ENCODE peak calls at places on chromosomes 5 and 9, in nine cellular contexts. One of them, this sample, is unnamed.

GRCh38 chr5:148820778-148821395 is 5.5 kb upstream of the ADRB2 start:
- DNase-seq in body of pancreas: peak
- DNase-seq in A549: peak
- DNase-seq in adrenal gland: no peak
- DNase-seq in tibial nerve: no peak
- DNase-seq in transverse colon: no peak
- DNase-seq in sigmoid colon: no peak
- DNase-seq in endothelial cell of umbilical vein: peak
- DNase-seq in IMR-90: peak
- DNase-seq in this sample: no peak

GRCh38 chr9:16515879-16516289 is 354.6 kb downstream of the BNC2 start:
- DNase-seq in tibial nerve: no peak
- DNase-seq in body of pancreas: no peak
- DNase-seq in endothelial cell of umbilical vein: peak
- DNase-seq in IMR-90: peak
- DNase-seq in adrenal gland: no peak
- DNase-seq in sigmoid colon: no peak
- DNase-seq in transverse colon: no peak
- DNase-seq in A549: peak
- DNase-seq in this sample: no peak

GRCh38 chr9:84862786-84863185 is 193.3 kb downstream of the NTRK2 start:
- DNase-seq in transverse colon: no peak
- DNase-seq in sigmoid colon: no peak
- DNase-seq in tibial nerve: no peak
- DNase-seq in IMR-90: no peak
- DNase-seq in adrenal gland: no peak
- DNase-seq in endothelial cell of umbilical vein: peak
- DNase-seq in A549: peak
- DNase-seq in body of pancreas: no peak
- DNase-seq in this sample: no peak

GRCh38 chr9:135283621-135284020 is 196.0 kb upstream of the PPP1R26 start:
- DNase-seq in body of pancreas: no peak
- DNase-seq in sigmoid colon: no peak
- DNase-seq in transverse colon: no peak
- DNase-seq in adrenal gland: no peak
- DNase-seq in endothelial cell of umbilical vein: no peak
- DNase-seq in tibial nerve: no peak
- DNase-seq in IMR-90: no peak
- DNase-seq in A549: no peak
- DNase-seq in this sample: no peak

GRCh38 chr9:129276486-129277260 is 98.6 kb upstream of the IER5L start:
- DNase-seq in A549: no peak
- DNase-seq in sigmoid colon: peak
- DNase-seq in body of pancreas: no peak
- DNase-seq in adrenal gland: peak
- DNase-seq in endothelial cell of umbilical vein: no peak
- DNase-seq in IMR-90: no peak
- DNase-seq in transverse colon: no peak
- DNase-seq in tibial nerve: no peak
- DNase-seq in this sample: peak

GRCh38 chr5:45521067-45521466 is 175.1 kb downstream of the HCN1 start:
- DNase-seq in endothelial cell of umbilical vein: peak
- DNase-seq in IMR-90: peak
- DNase-seq in body of pancreas: peak
- DNase-seq in A549: peak
- DNase-seq in adrenal gland: peak
- DNase-seq in sigmoid colon: no peak
- DNase-seq in transverse colon: peak
- DNase-seq in tibial nerve: no peak
- DNase-seq in this sample: no peak

GRCh38 chr5:9198399-9198798 is 347.5 kb downstream of the SEMA5A start:
- DNase-seq in tibial nerve: no peak
- DNase-seq in adrenal gland: no peak
- DNase-seq in IMR-90: peak
- DNase-seq in A549: no peak
- DNase-seq in endothelial cell of umbilical vein: no peak
- DNase-seq in body of pancreas: no peak
- DNase-seq in transverse colon: no peak
- DNase-seq in sigmoid colon: no peak
- DNase-seq in this sample: no peak

GRCh38 chr9:70802206-70802605 is 319.2 kb downstream of the TRPM3 start:
- DNase-seq in adrenal gland: no peak
- DNase-seq in sigmoid colon: no peak
- DNase-seq in A549: no peak
- DNase-seq in IMR-90: no peak
- DNase-seq in body of pancreas: no peak
- DNase-seq in endothelial cell of umbilical vein: no peak
- DNase-seq in tibial nerve: no peak
- DNase-seq in transverse colon: no peak
- DNase-seq in this sample: no peak

GRCh38 chr5:112420111-112420864 is 1.2 kb upstream of the EPB41L4A start:
- DNase-seq in body of pancreas: peak
- DNase-seq in adrenal gland: peak
- DNase-seq in A549: peak
- DNase-seq in transverse colon: peak
- DNase-seq in IMR-90: peak
- DNase-seq in endothelial cell of umbilical vein: peak
- DNase-seq in sigmoid colon: peak
- DNase-seq in tibial nerve: peak
- DNase-seq in this sample: peak

GRCh38 chr5:138354387-138354786 is 1.9 kb downstream of the KDM3B start:
- DNase-seq in adrenal gland: no peak
- DNase-seq in sigmoid colon: no peak
- DNase-seq in body of pancreas: no peak
- DNase-seq in transverse colon: no peak
- DNase-seq in tibial nerve: no peak
- DNase-seq in endothelial cell of umbilical vein: no peak
- DNase-seq in IMR-90: no peak
- DNase-seq in A549: no peak
- DNase-seq in this sample: no peak

GRCh38 chr5:58842851-58843250 is 260.0 kb downstream of the RAB3C start:
- DNase-seq in IMR-90: peak
- DNase-seq in adrenal gland: no peak
- DNase-seq in tibial nerve: no peak
- DNase-seq in body of pancreas: no peak
- DNase-seq in A549: peak
- DNase-seq in endothelial cell of umbilical vein: no peak
- DNase-seq in transverse colon: no peak
- DNase-seq in sigmoid colon: no peak
- DNase-seq in this sample: no peak

GRCh38 chr9:135076876-135077430 is 10.5 kb upstream of the OLFM1 start:
- DNase-seq in transverse colon: no peak
- DNase-seq in body of pancreas: no peak
- DNase-seq in tibial nerve: no peak
- DNase-seq in IMR-90: no peak
- DNase-seq in A549: no peak
- DNase-seq in endothelial cell of umbilical vein: no peak
- DNase-seq in sigmoid colon: peak
- DNase-seq in adrenal gland: no peak
- DNase-seq in this sample: peak

GRCh38 chr5:128649183-128649582 is 111.1 kb upstream of the FBN2 start:
- DNase-seq in tibial nerve: no peak
- DNase-seq in sigmoid colon: no peak
- DNase-seq in IMR-90: peak
- DNase-seq in endothelial cell of umbilical vein: peak
- DNase-seq in transverse colon: no peak
- DNase-seq in body of pancreas: no peak
- DNase-seq in A549: no peak
- DNase-seq in adrenal gland: no peak
- DNase-seq in this sample: no peak

GRCh38 chr5:52864884-52865283 is 77.2 kb downstream of the ITGA1 start:
- DNase-seq in IMR-90: peak
- DNase-seq in A549: peak
- DNase-seq in tibial nerve: no peak
- DNase-seq in body of pancreas: no peak
- DNase-seq in adrenal gland: no peak
- DNase-seq in endothelial cell of umbilical vein: no peak
- DNase-seq in sigmoid colon: no peak
- DNase-seq in transverse colon: no peak
- DNase-seq in this sample: no peak

GRCh38 chr5:1796371-1797108 is 3.1 kb downstream of the MRPL36 start:
- DNase-seq in sigmoid colon: peak
- DNase-seq in tibial nerve: no peak
- DNase-seq in IMR-90: no peak
- DNase-seq in body of pancreas: no peak
- DNase-seq in adrenal gland: no peak
- DNase-seq in transverse colon: no peak
- DNase-seq in endothelial cell of umbilical vein: no peak
- DNase-seq in A549: no peak
- DNase-seq in this sample: no peak

GRCh38 chr5:143056331-143056689 is 286.1 kb downstream of the ARHGAP26 start:
- DNase-seq in endothelial cell of umbilical vein: no peak
- DNase-seq in IMR-90: peak
- DNase-seq in A549: no peak
- DNase-seq in transverse colon: no peak
- DNase-seq in sigmoid colon: no peak
- DNase-seq in tibial nerve: no peak
- DNase-seq in adrenal gland: no peak
- DNase-seq in body of pancreas: no peak
- DNase-seq in this sample: no peak

GRCh38 chr5:59732806-59733205 is 160.7 kb downstream of the PDE4D start:
- DNase-seq in A549: no peak
- DNase-seq in adrenal gland: no peak
- DNase-seq in endothelial cell of umbilical vein: no peak
- DNase-seq in tibial nerve: no peak
- DNase-seq in sigmoid colon: no peak
- DNase-seq in transverse colon: no peak
- DNase-seq in IMR-90: no peak
- DNase-seq in body of pancreas: no peak
- DNase-seq in this sample: no peak

GRCh38 chr5:34743878-34744277 is 87.8 kb downstream of the RAI14 start:
- DNase-seq in A549: peak
- DNase-seq in adrenal gland: no peak
- DNase-seq in tibial nerve: no peak
- DNase-seq in transverse colon: no peak
- DNase-seq in IMR-90: peak
- DNase-seq in body of pancreas: no peak
- DNase-seq in sigmoid colon: no peak
- DNase-seq in endothelial cell of umbilical vein: no peak
- DNase-seq in this sample: no peak

GRCh38 chr9:136756134-136756438 is 2.0 kb downstream of the LCN8 start:
- DNase-seq in transverse colon: no peak
- DNase-seq in tibial nerve: no peak
- DNase-seq in sigmoid colon: no peak
- DNase-seq in adrenal gland: no peak
- DNase-seq in IMR-90: no peak
- DNase-seq in endothelial cell of umbilical vein: no peak
- DNase-seq in A549: no peak
- DNase-seq in body of pancreas: no peak
- DNase-seq in this sample: no peak
- H3K27ac ChIP-seq in transverse colon: no peak
- H3K27ac ChIP-seq in tibial nerve: no peak
- H3K27ac ChIP-seq in sigmoid colon: no peak
- H3K27ac ChIP-seq in adrenal gland: no peak
- H3K27ac ChIP-seq in IMR-90: no peak
- H3K27ac ChIP-seq in endothelial cell of umbilical vein: no peak
- H3K27ac ChIP-seq in A549: no peak
- H3K27ac ChIP-seq in body of pancreas: no peak
- H3K27ac ChIP-seq in this sample: no peak

GRCh38 chr9:127976498-127976897 is 4.3 kb downstream of the EEIG1 start:
- DNase-seq in body of pancreas: peak
- DNase-seq in A549: no peak
- DNase-seq in adrenal gland: no peak
- DNase-seq in tibial nerve: no peak
- DNase-seq in endothelial cell of umbilical vein: no peak
- DNase-seq in sigmoid colon: no peak
- DNase-seq in IMR-90: no peak
- DNase-seq in transverse colon: peak
- DNase-seq in this sample: peak
- TF ChIP-seq POLR2A in body of pancreas: no peak
- TF ChIP-seq POLR2A in A549: no peak
- TF ChIP-seq POLR2A in adrenal gland: no peak
- TF ChIP-seq POLR2A in tibial nerve: no peak
- TF ChIP-seq POLR2A in endothelial cell of umbilical vein: no peak
- TF ChIP-seq POLR2A in sigmoid colon: no peak
- TF ChIP-seq POLR2A in IMR-90: no peak
- TF ChIP-seq POLR2A in transverse colon: no peak
- TF ChIP-seq POLR2A in this sample: no peak

DNA sequence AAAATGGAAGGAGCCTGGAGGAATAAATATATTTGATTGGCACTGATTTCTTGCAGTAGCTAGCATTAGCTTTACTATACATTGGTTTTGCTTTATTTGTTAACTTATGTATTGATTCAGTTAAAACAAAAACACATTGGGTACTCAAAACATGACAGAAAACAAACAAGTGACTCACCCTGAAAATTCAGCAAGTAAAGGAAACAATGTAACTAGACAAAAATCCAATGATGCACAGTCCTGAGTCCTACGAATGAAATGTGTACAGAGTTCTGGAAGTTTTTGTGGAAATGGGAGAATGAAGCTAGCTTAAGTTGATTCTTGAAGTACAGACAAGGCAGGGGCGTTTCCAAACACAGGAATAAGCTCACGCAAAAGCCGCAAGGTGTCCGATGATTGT is 175.0 kb downstream of the ELAVL2 start:
- DNase-seq in transverse colon: no peak
- DNase-seq in endothelial cell of umbilical vein: no peak
- DNase-seq in sigmoid colon: no peak
- DNase-seq in IMR-90: no peak
- DNase-seq in body of pancreas: no peak
- DNase-seq in tibial nerve: no peak
- DNase-seq in adrenal gland: no peak
- DNase-seq in A549: no peak
- DNase-seq in this sample: no peak
- H3K27ac ChIP-seq in transverse colon: no peak
- H3K27ac ChIP-seq in endothelial cell of umbilical vein: no peak
- H3K27ac ChIP-seq in sigmoid colon: no peak
- H3K27ac ChIP-seq in IMR-90: no peak
- H3K27ac ChIP-seq in body of pancreas: no peak
- H3K27ac ChIP-seq in tibial nerve: no peak
- H3K27ac ChIP-seq in adrenal gland: no peak
- H3K27ac ChIP-seq in A549: no peak
- H3K27ac ChIP-seq in this sample: no peak

GRCh38 chr9:131584858-131585257 is 39.5 kb downstream of the PRRT1B start:
- DNase-seq in adrenal gland: no peak
- DNase-seq in sigmoid colon: no peak
- DNase-seq in endothelial cell of umbilical vein: no peak
- DNase-seq in IMR-90: no peak
- DNase-seq in transverse colon: no peak
- DNase-seq in tibial nerve: no peak
- DNase-seq in body of pancreas: no peak
- DNase-seq in A549: no peak
- DNase-seq in this sample: no peak

GRCh38 chr9:131582466-131583341 is 37.4 kb downstream of the PRRT1B start:
- DNase-seq in endothelial cell of umbilical vein: no peak
- DNase-seq in IMR-90: no peak
- DNase-seq in body of pancreas: no peak
- DNase-seq in transverse colon: no peak
- DNase-seq in adrenal gland: no peak
- DNase-seq in sigmoid colon: no peak
- DNase-seq in A549: no peak
- DNase-seq in tibial nerve: no peak
- DNase-seq in this sample: no peak

GRCh38 chr9:131583836-131584555 is 38.7 kb downstream of the PRRT1B start:
- DNase-seq in A549: no peak
- DNase-seq in adrenal gland: no peak
- DNase-seq in IMR-90: no peak
- DNase-seq in tibial nerve: no peak
- DNase-seq in sigmoid colon: no peak
- DNase-seq in body of pancreas: no peak
- DNase-seq in transverse colon: no peak
- DNase-seq in endothelial cell of umbilical vein: no peak
- DNase-seq in this sample: no peak

GRCh38 chr9:131585375-131585774 is 40.1 kb downstream of the PRRT1B start:
- DNase-seq in IMR-90: peak
- DNase-seq in body of pancreas: peak
- DNase-seq in endothelial cell of umbilical vein: no peak
- DNase-seq in sigmoid colon: no peak
- DNase-seq in tibial nerve: no peak
- DNase-seq in transverse colon: peak
- DNase-seq in adrenal gland: no peak
- DNase-seq in A549: no peak
- DNase-seq in this sample: no peak

GRCh38 chr9:131583342-131583645 is 38.0 kb downstream of the PRRT1B start:
- DNase-seq in A549: no peak
- DNase-seq in sigmoid colon: no peak
- DNase-seq in tibial nerve: no peak
- DNase-seq in body of pancreas: no peak
- DNase-seq in IMR-90: no peak
- DNase-seq in endothelial cell of umbilical vein: no peak
- DNase-seq in transverse colon: no peak
- DNase-seq in adrenal gland: no peak
- DNase-seq in this sample: no peak
- TF ChIP-seq POLR2A in A549: no peak
- TF ChIP-seq POLR2A in sigmoid colon: no peak
- TF ChIP-seq POLR2A in tibial nerve: no peak
- TF ChIP-seq POLR2A in body of pancreas: no peak
- TF ChIP-seq POLR2A in IMR-90: no peak
- TF ChIP-seq POLR2A in endothelial cell of umbilical vein: no peak
- TF ChIP-seq POLR2A in transverse colon: no peak
- TF ChIP-seq POLR2A in adrenal gland: no peak
- TF ChIP-seq POLR2A in this sample: no peak

This sample was measured in Peyer's patch.